ENCODE peak calls at places on chromosomes 13 and 19, in six cellular contexts. N, A, R, E, Y and O are unnamed samples.

GRCh38 chr13:33615436-33615835 is 202.5 kb upstream of the RFC3 start:
- DNase-seq in E (peak; percentile 51), R (no peak), N (no peak), Y (no peak), A (no peak), O (no peak)

GRCh38 chr19:1214862-1215731 is 9.5 kb downstream of the STK11 start:
- DNase-seq in E (no peak), A (no peak), R (no peak), N (no peak), Y (no peak), O (no peak)

GRCh38 chr13:49210669-49211068 is 9.5 kb upstream of the MLNR start:
- DNase-seq in A (no peak), E (no peak), R (no peak), N (no peak), Y (no peak), O (no peak)

GRCh38 chr13:73938375-73939070 is 195.7 kb downstream of the KLF12 start:
- DNase-seq in Y (no peak), E (no peak), N (no peak), A (peak; percentile 92), R (peak; percentile 90), O (peak; percentile 87)

GRCh38 chr19:52936151-52936957 is 13.1 kb upstream of the ZNF888 start:
- DNase-seq in A (no peak), N (no peak), E (no peak), R (no peak), Y (no peak), O (no peak)

GRCh38 chr19:58572026-58572817 is 913 bp downstream of the MZF1 start:
- DNase-seq in N (no peak), E (no peak), Y (no peak), R (no peak), A (no peak), O (no peak)

GRCh38 chr19:35555301-35556005 is 8.0 kb downstream of the ATP4A start:
- DNase-seq in N (no peak), E (no peak), R (peak; percentile 52), Y (no peak), A (peak; percentile 11), O (peak; percentile 30)

GRCh38 chr19:56132316-56132822 is 8.7 kb upstream of the ZNF444 start:
- DNase-seq in Y (no peak), E (no peak), A (peak; percentile 28), N (no peak), R (peak; percentile 54), O (peak; percentile 39)

GRCh38 chr19:45344621-45345505 is 4.3 kb downstream of the KLC3 start:
- DNase-seq in R (no peak), E (no peak), Y (no peak), A (no peak), N (no peak), O (no peak)

GRCh38 chr13:25384747-25385270 is 13.0 kb downstream of the ATP8A2 start:
- DNase-seq in E (no peak), Y (no peak), A (no peak), R (no peak), N (no peak), O (no peak)

GRCh38 chr19:38693380-38694223 is 46.2 kb downstream of the ACTN4 start:
- DNase-seq in A (peak; percentile 84), E (no peak), R (peak; percentile 73), Y (peak; percentile 61), N (no peak), O (peak; percentile 75)

GRCh38 chr19:14536926-14537692 is 7.7 kb downstream of the TECR start:
- DNase-seq in R (peak; percentile 68), Y (peak; percentile 66), N (no peak), A (peak; percentile 3), E (no peak), O (peak; percentile 40)

GRCh38 chr13:111902726-111903125 is 164.2 kb upstream of the SOX1 start:
- DNase-seq in E (no peak), A (no peak), Y (peak; percentile 5), N (no peak), R (no peak), O (no peak)

GRCh38 chr19:45817010-45817724 is 2.1 kb upstream of the RSPH6A start:
- DNase-seq in A (peak; percentile 87), Y (peak; percentile 99), R (peak; percentile 93), N (peak; percentile 97), E (peak; percentile 95), O (peak; percentile 90)

GRCh38 chr19:35070471-35070870 is 28.9 kb downstream of the HPN start:
- DNase-seq in N (no peak), A (no peak), E (no peak), R (no peak), Y (no peak), O (no peak)

GRCh38 chr13:90447735-90448103 is 899.8 kb upstream of the MIR17HG start:
- DNase-seq in A (peak; percentile 49), R (peak; percentile 69), E (no peak), N (no peak), Y (no peak), O (peak; percentile 75)

GRCh38 chr19:47539747-47540311 is 25.0 kb upstream of the NAPA start:
- DNase-seq in N (no peak), R (no peak), E (no peak), Y (no peak), A (no peak), O (no peak)

GRCh38 chr13:23618341-23618740 is 48.1 kb downstream of the TNFRSF19 start:
- DNase-seq in E (no peak), A (peak; percentile 90), Y (no peak), R (peak; percentile 98), N (no peak), O (peak; percentile 94)